ENCODE peak calls at places on chromosomes 16 and 17, in six cellular contexts. O, F, D, I, H and G are unnamed samples.

GRCh38 chr17:40551091-40551873 is 14.0 kb downstream of the CCR7 start:
- DNase-seq in D (peak; percentile 85), O (peak; percentile 70), I (no peak), F (no peak), H (no peak), G (no peak)

GRCh38 chr17:80104956-80105375 is 3.6 kb downstream of the GAA start:
- DNase-seq in H (no peak), F (no peak), I (no peak), D (no peak), O (no peak), G (no peak)

GRCh38 chr17:4710693-4711634 is 532 bp downstream of the ARRB2 start:
- DNase-seq in D (peak; percentile 49), O (no peak), F (no peak), H (peak; percentile 66), I (peak; percentile 53), G (no peak)

GRCh38 chr16:66899945-66900688 is 18.6 kb downstream of the CDH16 start:
- DNase-seq in I (no peak), H (no peak), D (peak; percentile 81), O (peak; percentile 81), F (no peak), G (no peak)

GRCh38 chr16:3570420-3571062 is 6.7 kb downstream of the NLRC3 start:
- DNase-seq in O (no peak), D (no peak), I (no peak), H (no peak), F (no peak), G (no peak)

GRCh38 chr17:57788710-57789109 is 43.6 kb upstream of the CCDC182 start:
- DNase-seq in D (no peak), O (no peak), H (no peak), I (no peak), F (no peak), G (no peak)

GRCh38 chr16:27314161-27314723 is 468 bp downstream of the IL4R start:
- DNase-seq in D (peak; percentile 51), O (peak; percentile 36), F (no peak), I (no peak), H (peak; percentile 42), G (no peak)

GRCh38 chr16:51951668-51952298 is 595.2 kb downstream of the TOX3 start:
- DNase-seq in D (no peak), O (no peak), I (no peak), H (no peak), F (no peak), G (no peak)

GRCh38 chr16:87410530-87410929 is 18.4 kb downstream of the MAP1LC3B start:
- DNase-seq in F (no peak), O (no peak), D (no peak), H (no peak), I (no peak), G (no peak)

GRCh38 chr17:4786111-4786491 is at the start of gene VMO1:
- DNase-seq in I (no peak), O (peak; percentile 32), F (no peak), H (no peak), D (no peak), G (no peak)

GRCh38 chr16:4416200-4417032 is at the start of gene CORO7:
- DNase-seq in F (peak; percentile 85), I (peak; percentile 96), H (peak; percentile 100), D (peak; percentile 97), O (peak; percentile 98), G (peak; percentile 99)

GRCh38 chr17:45255358-45255757 is 6.5 kb downstream of the SPATA32 start:
- DNase-seq in I (no peak), O (no peak), F (no peak), D (no peak), H (no peak), G (no peak)

GRCh38 chr16:29148867-29149272 is 164.0 kb downstream of the LAT start:
- DNase-seq in D (peak; percentile 49), F (no peak), O (peak; percentile 59), H (peak; percentile 95), I (no peak), G (no peak)

GRCh38 chr17:39164675-39165143 is 1.3 kb downstream of the ARL5C start:
- DNase-seq in H (peak; percentile 79), D (peak; percentile 84), O (peak; percentile 90), F (no peak), I (peak; percentile 85), G (no peak)

GRCh38 chr16:80974649-80975376 is 31.9 kb downstream of the CMC2 start:
- DNase-seq in F (no peak), D (no peak), I (peak; percentile 24), O (no peak), H (no peak), G (no peak)
- H3K27ac ChIP-seq in F (no peak overlapping the region), D (no peak overlapping the region), I (no peak overlapping the region), O (peak overlapping the region; percentile 31), H (no peak overlapping the region), G (no peak overlapping the region)

GRCh38 chr17:76797441-76797840 is 59.5 kb downstream of the MFSD11 start:
- DNase-seq in F (no peak), O (no peak), I (no peak), H (no peak), D (no peak), G (no peak)

GRCh38 chr17:76792348-76792747 is 54.4 kb downstream of the MFSD11 start:
- DNase-seq in H (no peak), F (no peak), I (no peak), D (no peak), O (no peak), G (no peak)

GRCh38 chr17:76793775-76794174 is 55.9 kb downstream of the MFSD11 start:
- DNase-seq in D (no peak), I (peak; percentile 77), F (no peak), H (no peak), O (no peak), G (no peak)

GRCh38 chr17:76791053-76791980 is 53.4 kb downstream of the MFSD11 start:
- DNase-seq in O (peak; percentile 17), H (peak; percentile 21), F (no peak), D (no peak), I (peak; percentile 80), G (no peak)

DNA sequence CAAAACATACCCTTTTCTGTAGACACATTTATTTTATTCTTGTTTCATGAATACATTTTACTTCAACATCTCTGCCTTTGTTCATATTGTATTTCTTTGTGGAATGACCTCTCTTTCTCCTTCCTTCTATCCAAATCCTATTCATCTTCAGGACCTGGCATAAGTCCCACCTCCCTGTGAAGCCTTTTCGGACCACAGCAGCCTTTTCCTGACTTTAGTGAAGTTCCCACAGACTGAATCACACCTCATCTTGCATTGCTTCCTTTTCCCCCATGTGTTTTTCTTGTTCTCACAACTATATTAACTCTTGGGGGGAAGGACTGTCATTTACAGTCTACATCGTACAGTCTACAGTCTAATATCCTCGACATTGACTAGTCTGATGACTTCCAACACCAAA is 58.2 kb downstream of the MFSD11 start:
- DNase-seq in D (no peak), O (no peak), F (no peak), H (no peak), I (no peak), G (no peak)
- H3K27ac ChIP-seq in D (no peak overlapping the region), O (no peak overlapping the region), F (no peak overlapping the region), H (no peak overlapping the region), I (no peak overlapping the region), G (no peak overlapping the region)

GRCh38 chr17:69503711-69504110 is 89.2 kb downstream of the MAP2K6 start:
- DNase-seq in D (no peak), O (no peak), I (peak; percentile 88), F (no peak), H (no peak), G (no peak)

GRCh38 chr17:69506489-69506888 is 92.0 kb downstream of the MAP2K6 start:
- DNase-seq in F (no peak), H (no peak), O (no peak), D (no peak), I (peak; percentile 50), G (no peak)

GRCh38 chr17:69502488-69502887 is 88.0 kb downstream of the MAP2K6 start:
- DNase-seq in O (no peak), F (no peak), I (no peak), H (no peak), D (no peak), G (no peak)

GRCh38 chr17:69508814-69509213 is 94.3 kb downstream of the MAP2K6 start:
- DNase-seq in I (no peak), H (no peak), D (no peak), O (no peak), F (no peak), G (no peak)

GRCh38 chr17:69505740-69506139 is 91.2 kb downstream of the MAP2K6 start:
- DNase-seq in I (no peak), D (no peak), H (no peak), O (no peak), F (no peak), G (no peak)
- H3K27ac ChIP-seq in I (no peak overlapping the region), D (no peak overlapping the region), H (no peak overlapping the region), O (no peak overlapping the region), F (no peak overlapping the region), G (no peak overlapping the region)

GRCh38 chr16:1740781-1741490 is 30.4 kb downstream of the NME3 start:
- DNase-seq in I (no peak), F (no peak), D (no peak), O (no peak), H (no peak), G (no peak)
- H3K27ac ChIP-seq in I (no peak overlapping the region), F (no peak overlapping the region), D (no peak overlapping the region), O (no peak overlapping the region), H (no peak overlapping the region), G (no peak overlapping the region)

GRCh38 chr16:86202267-86202666 is 303.3 kb downstream of the IRF8 start:
- DNase-seq in F (no peak), D (no peak), I (no peak), O (no peak), H (no peak), G (no peak)
- H3K27ac ChIP-seq in F (peak overlapping the region; percentile 83), D (peak overlapping the region; percentile 48), I (no peak overlapping the region), O (no peak overlapping the region), H (no peak overlapping the region), G (no peak overlapping the region)